ENCODE peak calls at places on chromosomes 6 and 20, in four cellular contexts. One of them, this sample, is unnamed.

GRCh38 chr20:2708665-2709064 is 16.1 kb downstream of the EBF4 start:
- DNase-seq in ELR: no peak
- DNase-seq in stimulated activated naive CD8-positive, alpha-beta T cell treated with anti-CD3 and anti-CD28 coated beads, Interleukin-15, amount 100 ng/mL, for 72 hours: no peak
- DNase-seq in choroid plexus epithelial cell: no peak
- DNase-seq in this sample: no peak

GRCh38 chr6:137043710-137044365 is 927 bp downstream of the IL20RA start:
- DNase-seq in ELR: peak
- DNase-seq in stimulated activated naive CD8-positive, alpha-beta T cell treated with anti-CD3 and anti-CD28 coated beads, Interleukin-15, amount 100 ng/mL, for 72 hours: no peak
- DNase-seq in choroid plexus epithelial cell: peak
- DNase-seq in this sample: peak

GRCh38 chr20:20303320-20303719 is 64.6 kb upstream of the INSM1 start:
- DNase-seq in ELR: no peak
- DNase-seq in stimulated activated naive CD8-positive, alpha-beta T cell treated with anti-CD3 and anti-CD28 coated beads, Interleukin-15, amount 100 ng/mL, for 72 hours: no peak
- DNase-seq in choroid plexus epithelial cell: no peak
- DNase-seq in this sample: no peak

GRCh38 chr6:31956796-31957195 is 2.0 kb downstream of the NELFE start:
- DNase-seq in ELR: no peak
- DNase-seq in stimulated activated naive CD8-positive, alpha-beta T cell treated with anti-CD3 and anti-CD28 coated beads, Interleukin-15, amount 100 ng/mL, for 72 hours: no peak
- DNase-seq in choroid plexus epithelial cell: no peak
- DNase-seq in this sample: no peak

GRCh38 chr6:11810039-11810541 is 31.5 kb upstream of the ADTRP start:
- DNase-seq in ELR: peak
- DNase-seq in stimulated activated naive CD8-positive, alpha-beta T cell treated with anti-CD3 and anti-CD28 coated beads, Interleukin-15, amount 100 ng/mL, for 72 hours: no peak
- DNase-seq in choroid plexus epithelial cell: peak
- DNase-seq in this sample: peak

GRCh38 chr6:128601060-128601459 is 80.7 kb upstream of the PTPRK start:
- DNase-seq in ELR: peak
- DNase-seq in stimulated activated naive CD8-positive, alpha-beta T cell treated with anti-CD3 and anti-CD28 coated beads, Interleukin-15, amount 100 ng/mL, for 72 hours: no peak
- DNase-seq in choroid plexus epithelial cell: peak
- DNase-seq in this sample: no peak

GRCh38 chr20:44104807-44105517 is 82.0 kb downstream of the JPH2 start:
- DNase-seq in ELR: peak
- DNase-seq in stimulated activated naive CD8-positive, alpha-beta T cell treated with anti-CD3 and anti-CD28 coated beads, Interleukin-15, amount 100 ng/mL, for 72 hours: no peak
- DNase-seq in choroid plexus epithelial cell: peak
- DNase-seq in this sample: no peak

GRCh38 chr6:54846243-54846856 is at the start of gene FAM83B:
- DNase-seq in ELR: no peak
- DNase-seq in stimulated activated naive CD8-positive, alpha-beta T cell treated with anti-CD3 and anti-CD28 coated beads, Interleukin-15, amount 100 ng/mL, for 72 hours: no peak
- DNase-seq in choroid plexus epithelial cell: no peak
- DNase-seq in this sample: no peak

GRCh38 chr20:50996901-50997830 is 25.7 kb downstream of the KCNG1 start:
- DNase-seq in ELR: peak
- DNase-seq in stimulated activated naive CD8-positive, alpha-beta T cell treated with anti-CD3 and anti-CD28 coated beads, Interleukin-15, amount 100 ng/mL, for 72 hours: no peak
- DNase-seq in choroid plexus epithelial cell: peak
- DNase-seq in this sample: no peak

GRCh38 chr6:119483936-119484335 is 134.4 kb upstream of the MAN1A1 start:
- DNase-seq in ELR: no peak
- DNase-seq in stimulated activated naive CD8-positive, alpha-beta T cell treated with anti-CD3 and anti-CD28 coated beads, Interleukin-15, amount 100 ng/mL, for 72 hours: no peak
- DNase-seq in choroid plexus epithelial cell: no peak
- DNase-seq in this sample: no peak

GRCh38 chr6:154932562-154933027 is 62.5 kb upstream of the TIAM2 start:
- DNase-seq in ELR: peak
- DNase-seq in stimulated activated naive CD8-positive, alpha-beta T cell treated with anti-CD3 and anti-CD28 coated beads, Interleukin-15, amount 100 ng/mL, for 72 hours: no peak
- DNase-seq in choroid plexus epithelial cell: peak
- DNase-seq in this sample: no peak

GRCh38 chr6:106460481-106460880 is 100.0 kb downstream of the CRYBG1 start:
- DNase-seq in ELR: no peak
- DNase-seq in stimulated activated naive CD8-positive, alpha-beta T cell treated with anti-CD3 and anti-CD28 coated beads, Interleukin-15, amount 100 ng/mL, for 72 hours: no peak
- DNase-seq in choroid plexus epithelial cell: no peak
- DNase-seq in this sample: no peak

GRCh38 chr6:72132425-72132824 is 246.1 kb downstream of the RIMS1 start:
- DNase-seq in ELR: peak
- DNase-seq in stimulated activated naive CD8-positive, alpha-beta T cell treated with anti-CD3 and anti-CD28 coated beads, Interleukin-15, amount 100 ng/mL, for 72 hours: no peak
- DNase-seq in choroid plexus epithelial cell: no peak
- DNase-seq in this sample: no peak

GRCh38 chr6:121482751-121483150 is 47.3 kb downstream of the GJA1 start:
- DNase-seq in ELR: no peak
- DNase-seq in stimulated activated naive CD8-positive, alpha-beta T cell treated with anti-CD3 and anti-CD28 coated beads, Interleukin-15, amount 100 ng/mL, for 72 hours: no peak
- DNase-seq in choroid plexus epithelial cell: no peak
- DNase-seq in this sample: no peak

GRCh38 chr6:7153807-7154206 is 46.0 kb downstream of the RREB1 start:
- DNase-seq in ELR: no peak
- DNase-seq in stimulated activated naive CD8-positive, alpha-beta T cell treated with anti-CD3 and anti-CD28 coated beads, Interleukin-15, amount 100 ng/mL, for 72 hours: peak
- DNase-seq in choroid plexus epithelial cell: no peak
- DNase-seq in this sample: no peak

GRCh38 chr20:49052334-49052733 is 6.2 kb downstream of the CSE1L start:
- DNase-seq in ELR: peak
- DNase-seq in stimulated activated naive CD8-positive, alpha-beta T cell treated with anti-CD3 and anti-CD28 coated beads, Interleukin-15, amount 100 ng/mL, for 72 hours: no peak
- DNase-seq in choroid plexus epithelial cell: peak
- DNase-seq in this sample: no peak

GRCh38 chr6:89209457-89209856 is 7.7 kb downstream of the GABRR1 start:
- DNase-seq in ELR: peak
- DNase-seq in stimulated activated naive CD8-positive, alpha-beta T cell treated with anti-CD3 and anti-CD28 coated beads, Interleukin-15, amount 100 ng/mL, for 72 hours: no peak
- DNase-seq in choroid plexus epithelial cell: no peak
- DNase-seq in this sample: no peak

GRCh38 chr20:32457476-32457986 is 99.4 kb downstream of the ASXL1 start:
- DNase-seq in ELR: peak
- DNase-seq in stimulated activated naive CD8-positive, alpha-beta T cell treated with anti-CD3 and anti-CD28 coated beads, Interleukin-15, amount 100 ng/mL, for 72 hours: no peak
- DNase-seq in choroid plexus epithelial cell: peak
- DNase-seq in this sample: no peak

GRCh38 chr6:40466986-40467584 is 120.1 kb downstream of the LRFN2 start:
- DNase-seq in ELR: no peak
- DNase-seq in stimulated activated naive CD8-positive, alpha-beta T cell treated with anti-CD3 and anti-CD28 coated beads, Interleukin-15, amount 100 ng/mL, for 72 hours: no peak
- DNase-seq in choroid plexus epithelial cell: no peak
- DNase-seq in this sample: no peak

GRCh38 chr20:56628873-56629463 is at the start of gene TFAP2C:
- DNase-seq in ELR: peak
- DNase-seq in stimulated activated naive CD8-positive, alpha-beta T cell treated with anti-CD3 and anti-CD28 coated beads, Interleukin-15, amount 100 ng/mL, for 72 hours: peak
- DNase-seq in choroid plexus epithelial cell: peak
- DNase-seq in this sample: peak

GRCh38 chr6:143689852-143690251 is 12.1 kb downstream of the PHACTR2 start:
- DNase-seq in ELR: peak
- DNase-seq in stimulated activated naive CD8-positive, alpha-beta T cell treated with anti-CD3 and anti-CD28 coated beads, Interleukin-15, amount 100 ng/mL, for 72 hours: no peak
- DNase-seq in choroid plexus epithelial cell: peak
- DNase-seq in this sample: no peak

GRCh38 chr6:137588472-137588871 is 94.3 kb upstream of the OLIG3 start:
- DNase-seq in ELR: peak
- DNase-seq in stimulated activated naive CD8-positive, alpha-beta T cell treated with anti-CD3 and anti-CD28 coated beads, Interleukin-15, amount 100 ng/mL, for 72 hours: no peak
- DNase-seq in choroid plexus epithelial cell: no peak
- DNase-seq in this sample: no peak

This sample was measured in tibial nerve.